ENCODE peak calls at places on chromosomes 11 and 22, in seven cellular contexts. V is mammary epithelial cell, Y is upper lobe of right lung, T is K562, N is heart left ventricle, H is lower leg skin, C is AG10803. A is an unnamed sample.

GRCh38 chr22:19398206-19398605 is 33.3 kb downstream of the HIRA start:
- DNase-seq in V (no peak), Y (no peak), T (no peak), N (no peak), H (no peak), C (peak), A (no peak)

GRCh38 chr22:32744560-32744959 is 56.9 kb upstream of the TIMP3 start:
- DNase-seq in V (no peak), Y (no peak), T (no peak), N (no peak), H (peak), C (no peak), A (no peak)

GRCh38 chr22:24124247-24124646 is 57.0 kb upstream of the SUSD2 start:
- DNase-seq in V (no peak), Y (no peak), T (no peak), N (no peak), H (no peak), C (no peak), A (no peak)

GRCh38 chr22:32994046-32994827 is 63.9 kb downstream of the SYN3 start:
- DNase-seq in V (no peak), Y (no peak), T (no peak), N (no peak), H (peak), C (no peak), A (no peak)

GRCh38 chr11:29093416-29093815 is 923.4 kb downstream of the KCNA4 start:
- DNase-seq in V (no peak), Y (no peak), T (no peak), N (no peak), H (no peak), C (peak), A (peak)

GRCh38 chr11:65156926-65157325 is 13.1 kb upstream of the SPDYC start:
- DNase-seq in V (no peak), Y (no peak), T (no peak), N (no peak), H (no peak), C (no peak), A (no peak)

GRCh38 chr11:35641206-35641885 is 21.2 kb upstream of the TRIM44 start:
- DNase-seq in V (no peak), Y (no peak), T (no peak), N (no peak), H (no peak), C (no peak), A (no peak)

GRCh38 chr11:117822031-117822521 is 2.5 kb downstream of the FXYD2 start:
- DNase-seq in V (no peak), Y (peak), T (peak), N (peak), H (no peak), C (no peak), A (peak)

GRCh38 chr11:114197799-114198500 is 98.2 kb upstream of the NNMT start:
- DNase-seq in V (peak), Y (peak), T (no peak), N (peak), H (peak), C (peak), A (peak)

GRCh38 chr11:76597533-76598425 is 72.8 kb downstream of the LRRC32 start:
- DNase-seq in V (no peak), Y (no peak), T (no peak), N (no peak), H (no peak), C (no peak), A (no peak)

GRCh38 chr11:97019754-97020153 is 629.9 kb downstream of the JRKL start:
- DNase-seq in V (peak), Y (no peak), T (no peak), N (no peak), H (no peak), C (no peak), A (no peak)

GRCh38 chr11:68966894-68967780 is 13.6 kb downstream of the MRGPRD start:
- DNase-seq in V (no peak), Y (peak), T (no peak), N (peak), H (peak), C (no peak), A (no peak)

GRCh38 chr11:18321622-18321990 is 334 bp downstream of the HPS5 start:
- DNase-seq in V (peak), Y (no peak), T (no peak), N (no peak), H (no peak), C (no peak), A (peak)

GRCh38 chr22:49968831-49969661 is 8.5 kb downstream of the PIM3 start:
- DNase-seq in V (no peak), Y (peak), T (no peak), N (no peak), H (peak), C (no peak), A (no peak)

GRCh38 chr11:11382858-11383532 is 29.9 kb upstream of the CSNK2A3 start:
- DNase-seq in V (no peak), Y (no peak), T (no peak), N (no peak), H (peak), C (no peak), A (peak)

GRCh38 chr11:306645-307371 is 808 bp upstream of the IFITM2 start:
- DNase-seq in V (no peak), Y (no peak), T (no peak), N (no peak), H (no peak), C (no peak), A (no peak)

GRCh38 chr22:24146190-24146616 is 35.1 kb upstream of the SUSD2 start:
- DNase-seq in V (no peak), Y (peak), T (peak), N (peak), H (no peak), C (peak), A (peak)

GRCh38 chr11:1081601-1082311 is 7.1 kb downstream of the MUC2 start:
- DNase-seq in V (no peak), Y (peak), T (no peak), N (no peak), H (no peak), C (no peak), A (no peak)

GRCh38 chr11:128505449-128506058 is 81.8 kb downstream of the ETS1 start:
- DNase-seq in V (no peak), Y (no peak), T (no peak), N (no peak), H (no peak), C (no peak), A (no peak)

GRCh38 chr22:50218996-50219727 is 18.4 kb downstream of the SELENOO start:
- DNase-seq in V (peak), Y (peak), T (peak), N (peak), H (peak), C (peak), A (peak)

DNA sequence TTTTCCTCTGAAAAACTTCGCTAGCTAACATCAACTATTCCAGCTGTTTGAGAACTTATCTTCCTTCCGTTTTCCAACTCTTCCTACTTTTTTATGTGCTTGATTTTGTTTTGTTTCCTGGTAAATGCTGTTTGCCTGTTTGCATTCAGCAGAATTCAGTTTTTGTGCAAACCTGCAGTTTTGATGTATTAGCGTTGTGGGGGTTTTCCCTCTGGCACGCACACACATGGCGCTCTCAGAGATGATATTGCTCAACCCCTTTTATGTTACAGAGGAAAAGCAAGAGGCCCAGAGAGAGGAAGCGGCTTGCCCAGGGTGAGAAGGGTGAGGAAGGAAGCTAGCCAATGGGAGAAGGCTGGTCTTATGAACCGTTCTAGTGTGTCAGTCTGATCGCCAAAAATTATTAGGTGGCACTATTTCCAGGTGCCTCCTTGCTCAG is 706 bp upstream of the CTSC start:
- DNase-seq in V (peak), Y (peak), T (peak), N (peak), H (no peak), C (peak), A (peak)
- H3K4me3 ChIP-seq in V (peak), Y (peak), T (peak), N (peak), H (peak), C (peak), A (peak)

GRCh38 chr22:29481265-29482000 is 1.4 kb downstream of the NEFH start:
- DNase-seq in V (no peak), Y (no peak), T (no peak), N (no peak), H (no peak), C (peak), A (no peak)
- TF ChIP-seq CTCF in V (no peak), Y (no peak), T (no peak), N (no peak), H (no peak), C (no peak), A (no peak)

GRCh38 chr11:89487016-89487415 is 4.2 kb downstream of the NOX4 start:
- DNase-seq in V (no peak), Y (no peak), T (no peak), N (no peak), H (no peak), C (peak), A (peak)

GRCh38 chr11:89489930-89490329 is 1.2 kb downstream of the NOX4 start:
- DNase-seq in V (no peak), Y (no peak), T (no peak), N (no peak), H (no peak), C (no peak), A (no peak)

GRCh38 chr11:89495951-89496350 is 4.8 kb upstream of the NOX4 start:
- DNase-seq in V (peak), Y (no peak), T (no peak), N (peak), H (no peak), C (peak), A (peak)

GRCh38 chr11:89491141-89491690 is at the start of gene NOX4:
- DNase-seq in V (no peak), Y (peak), T (no peak), N (peak), H (peak), C (peak), A (peak)
- H3K4me3 ChIP-seq in V (no peak), Y (peak), T (no peak), N (peak), H (no peak), C (peak), A (peak)

DNA sequence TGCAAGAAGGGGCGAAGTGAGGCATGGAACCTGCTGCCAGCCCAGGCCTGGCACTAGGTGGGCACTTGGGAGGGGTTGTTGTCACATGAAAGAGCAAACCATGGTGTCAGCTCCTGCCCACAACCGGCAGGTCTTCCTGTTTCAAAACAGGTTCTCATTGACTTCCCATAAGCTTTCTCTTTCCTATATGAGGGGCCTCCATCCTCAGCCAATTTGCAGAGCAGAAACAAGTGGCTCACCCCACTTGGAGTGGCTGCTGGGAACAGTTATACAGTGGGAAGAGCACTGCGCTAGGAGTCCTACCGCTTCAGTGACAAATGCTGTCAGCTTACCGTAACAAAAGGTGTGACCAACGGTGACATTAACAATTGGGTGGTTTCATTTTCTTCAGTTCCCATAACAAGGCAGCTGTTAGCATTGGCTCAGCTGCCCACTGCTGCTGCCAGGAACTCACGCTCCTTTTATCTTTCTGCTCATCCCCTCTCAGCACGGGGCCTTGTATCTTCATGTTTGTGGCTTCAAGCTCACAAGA is 10.2 kb upstream of the SSTR3 start:
- DNase-seq in V (no peak), Y (no peak), T (no peak), N (no peak), H (no peak), C (no peak), A (no peak)
- TF ChIP-seq CTCF in V (no peak), Y (no peak), T (no peak), N (no peak), H (no peak), C (no peak), A (no peak)

GRCh38 chr11:123135863-123136446 is 59.1 kb downstream of the CLMP start:
- DNase-seq in V (no peak), Y (no peak), T (no peak), N (no peak), H (no peak), C (no peak), A (no peak)
- H3K4me3 ChIP-seq in V (no peak), Y (no peak), T (no peak), N (no peak), H (no peak), C (no peak), A (no peak)

A was measured in choroid plexus epithelial cell.